ENCODE peak calls at places on chromosomes 7 and 10, in five cellular contexts. Y, R, V, P and I are unnamed samples.

GRCh38 chr7:101271021-101271420 is 26.1 kb upstream of the FIS1 start:
- DNase-seq in Y (no peak), R (no peak), V (no peak), P (no peak), I (no peak)

GRCh38 chr10:112278871-112279270 is 4.3 kb upstream of the TECTB start:
- DNase-seq in Y (no peak), R (no peak), V (no peak), P (no peak), I (no peak)

GRCh38 chr7:99127636-99128035 is 16.3 kb downstream of the SMURF1 start:
- DNase-seq in Y (no peak), R (no peak), V (no peak), P (no peak), I (no peak)

GRCh38 chr7:141698247-141699015 is 3.5 kb downstream of the DENND11 start:
- DNase-seq in Y (no peak), R (no peak), V (no peak), P (no peak), I (no peak)

GRCh38 chr10:103514244-103514643 is 20.7 kb downstream of the NEURL1 start:
- DNase-seq in Y (no peak), R (no peak), V (no peak), P (no peak), I (no peak)

GRCh38 chr7:30927040-30927439 is 15.4 kb downstream of the AQP1 start:
- DNase-seq in Y (peak), R (no peak), V (no peak), P (no peak), I (no peak)

GRCh38 chr10:104072786-104073185 is 12.9 kb downstream of the COL17A1 start:
- DNase-seq in Y (no peak), R (no peak), V (no peak), P (no peak), I (no peak)

GRCh38 chr10:22681783-22682183 is 32.6 kb downstream of the PIP4K2A start:
- DNase-seq in Y (peak), R (no peak), V (no peak), P (no peak), I (no peak)

GRCh38 chr10:115049318-115049717 is 43.8 kb upstream of the ATRNL1 start:
- DNase-seq in Y (no peak), R (no peak), V (no peak), P (no peak), I (no peak)

GRCh38 chr10:15864419-15864818 is 4.1 kb upstream of the MINDY3 start:
- DNase-seq in Y (no peak), R (no peak), V (no peak), P (no peak), I (no peak)

GRCh38 chr7:40382145-40382544 is 247.3 kb downstream of the SUGCT start:
- DNase-seq in Y (no peak), R (no peak), V (no peak), P (no peak), I (no peak)

GRCh38 chr10:33657154-33657900 is 322.9 kb upstream of the NRP1 start:
- DNase-seq in Y (no peak), R (no peak), V (peak), P (no peak), I (no peak)

GRCh38 chr10:96987842-96988175 is 155.7 kb downstream of the LCOR start:
- DNase-seq in Y (no peak), R (peak), V (no peak), P (no peak), I (no peak)
- TF ChIP-seq CTCF in Y (no peak), R (no peak), V (no peak), P (no peak), I (no peak)

DNA sequence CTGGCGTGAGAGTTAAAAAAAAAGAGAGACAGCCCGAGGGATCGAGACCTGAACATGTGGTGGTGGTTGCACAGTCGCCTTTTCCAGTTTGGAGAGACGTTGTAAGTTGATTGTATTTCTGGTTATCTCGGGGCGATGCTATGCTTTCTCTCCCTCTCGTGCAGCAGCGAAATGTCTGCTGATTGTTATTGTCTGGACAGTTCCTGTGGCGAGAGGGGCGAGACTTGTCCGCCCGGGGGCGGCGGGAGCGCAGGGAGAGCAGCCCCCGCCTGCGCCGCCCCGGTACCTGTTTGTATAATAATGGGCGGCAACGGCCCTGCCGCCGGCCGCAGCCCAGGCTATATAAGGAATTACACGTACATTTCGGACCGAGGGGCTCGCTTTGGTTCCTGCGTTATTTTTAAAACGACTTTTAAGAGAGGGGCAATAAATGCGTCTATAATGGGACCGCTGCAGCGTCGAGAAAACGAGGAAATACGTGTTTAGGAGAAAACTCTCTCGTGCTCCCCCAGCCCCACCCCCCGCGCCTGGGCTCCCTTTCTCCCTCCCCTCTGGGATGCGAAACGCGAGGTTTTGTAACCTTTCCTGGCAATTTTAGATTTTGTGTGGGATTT is 1.7 kb downstream of the ZEB1 start:
- DNase-seq in Y (peak), R (no peak), V (peak), P (no peak), I (peak)
- TF ChIP-seq CTCF in Y (no peak), R (no peak), V (no peak), P (no peak), I (no peak)

GRCh38 chr10:18240185-18240882 is 100.1 kb downstream of the CACNB2 start:
- DNase-seq in Y (no peak), R (no peak), V (no peak), P (no peak), I (no peak)

GRCh38 chr10:18233775-18234174 is 93.6 kb downstream of the CACNB2 start:
- DNase-seq in Y (peak), R (no peak), V (peak), P (no peak), I (peak)

GRCh38 chr10:18235477-18235876 is 95.3 kb downstream of the CACNB2 start:
- DNase-seq in Y (no peak), R (no peak), V (no peak), P (no peak), I (no peak)

GRCh38 chr10:18238875-18239485 is 98.8 kb downstream of the CACNB2 start:
- DNase-seq in Y (no peak), R (no peak), V (peak), P (peak), I (no peak)
- TF ChIP-seq CTCF in Y (peak), R (peak), V (peak), P (peak), I (peak)

GRCh38 chr7:73570977-73571376 is 7.4 kb downstream of the TBL2 start:
- DNase-seq in Y (no peak), R (no peak), V (no peak), P (no peak), I (no peak)

GRCh38 chr7:73567140-73567539 is 9.7 kb upstream of the BCL7B start:
- DNase-seq in Y (no peak), R (no peak), V (no peak), P (no peak), I (no peak)

GRCh38 chr7:73570521-73570920 is 7.9 kb downstream of the TBL2 start:
- DNase-seq in Y (no peak), R (no peak), V (no peak), P (no peak), I (no peak)

GRCh38 chr7:73567701-73568685 is 10.4 kb downstream of the TBL2 start:
- DNase-seq in Y (no peak), R (no peak), V (no peak), P (no peak), I (no peak)

GRCh38 chr7:73569042-73569608 is 9.3 kb downstream of the TBL2 start:
- DNase-seq in Y (no peak), R (no peak), V (no peak), P (no peak), I (no peak)
- TF ChIP-seq CTCF in Y (no peak), R (no peak), V (no peak), P (no peak), I (no peak)

GRCh38 chr7:121563177-121563576 is 167.1 kb upstream of the FAM3C start:
- DNase-seq in Y (no peak), R (no peak), V (no peak), P (no peak), I (peak)
- TF ChIP-seq CTCF in Y (no peak), R (peak), V (peak), P (peak), I (peak)

DNA sequence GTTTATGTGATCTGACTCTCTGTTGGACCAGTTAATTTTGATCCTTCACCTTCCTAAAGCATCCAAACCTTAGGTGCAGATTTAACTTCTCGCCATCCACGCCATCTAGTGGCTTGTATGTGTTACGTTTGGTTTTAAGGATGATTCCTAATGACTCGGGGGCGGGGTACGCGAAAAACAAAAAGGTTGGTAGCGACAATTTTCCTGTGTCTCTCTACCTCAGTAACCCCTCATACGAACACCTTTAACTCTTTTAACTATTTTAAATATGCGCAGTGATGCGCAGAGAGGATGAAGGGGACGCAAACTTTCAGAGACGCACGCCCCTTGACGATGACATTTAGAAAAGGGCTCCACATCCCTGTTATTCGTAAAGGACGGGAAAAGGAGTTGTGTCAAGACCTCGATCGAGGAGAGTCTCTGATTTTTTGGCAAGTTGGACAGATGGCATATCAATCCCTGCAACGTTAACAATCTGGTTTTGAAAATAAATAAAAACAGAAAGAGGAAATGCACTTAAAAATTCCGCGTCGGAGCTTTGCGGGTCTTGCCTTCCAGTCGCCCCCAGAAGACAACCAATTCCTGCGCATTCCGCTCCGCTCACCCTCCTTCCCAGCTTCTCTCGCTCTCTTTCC is 597 bp upstream of the KCND2 start:
- DNase-seq in Y (no peak), R (no peak), V (peak), P (peak), I (no peak)
- TF ChIP-seq CTCF in Y (no peak), R (peak), V (peak), P (peak), I (peak)

GRCh38 chr7:103051520-103051919 is 23.1 kb downstream of the FBXL13 start:
- DNase-seq in Y (no peak), R (no peak), V (no peak), P (no peak), I (no peak)
- TF ChIP-seq CTCF in Y (no peak), R (no peak), V (no peak), P (no peak), I (no peak)

DNA sequence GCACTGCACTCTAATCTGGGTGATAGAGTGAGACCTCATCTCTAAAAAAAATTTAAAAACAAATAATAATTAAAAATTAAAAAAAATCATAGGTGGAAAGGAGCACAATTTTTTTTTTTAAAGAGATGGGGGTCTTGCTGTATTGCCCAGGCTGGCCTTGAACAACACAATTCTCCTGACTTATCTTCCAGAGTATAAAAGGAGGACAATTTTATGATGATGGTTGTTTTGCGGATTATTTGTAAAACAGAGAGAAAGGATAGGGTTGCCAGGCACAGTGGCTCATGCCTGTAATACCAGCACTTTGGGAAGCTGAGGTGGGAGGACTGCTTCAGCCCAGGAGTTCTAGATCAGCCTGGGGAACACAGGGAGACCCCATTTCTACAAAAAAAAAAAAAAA is 5.0 kb downstream of the ACTR1A start:
- DNase-seq in Y (no peak), R (no peak), V (no peak), P (no peak), I (no peak)
- TF ChIP-seq CTCF in Y (no peak), R (no peak), V (no peak), P (no peak), I (no peak)

GRCh38 chr7:108461855-108462254 is 5.6 kb upstream of the NRCAM start:
- DNase-seq in Y (peak), R (no peak), V (no peak), P (no peak), I (no peak)
- TF ChIP-seq CTCF in Y (no peak), R (no peak), V (no peak), P (no peak), I (no peak)